ENCODE peak calls at places on chromosomes 6 and 20, in nine cellular contexts. B is GM04504; T is activated naive CD8-positive, alpha-beta T cell treated with anti-CD3 and anti-CD28 coated beads, Interleukin-2, amount 50 U/mL, for 24 hours; Z is stimulated activated naive B cell treated with anti-CD40 and anti-IgM and Interleukin-4, amounts not matched to agents 10 μg/mL and 1 μg/mL and 100 μg/mL, for 72 hours; I is GDM1; R is NCI-H748 treated with DMSO at 0.1 percent for 48 hours; E is head of caudate nucleus; D is stimulated activated CD8-positive, alpha-beta memory T cell treated with anti-CD3 and anti-CD28 coated beads, Interleukin-2, amount 100 ng/mL, for 48 hours; O is fibroblast of pulmonary artery. N is an unnamed sample.

GRCh38 chr20:47508228-47508752 is 6.6 kb downstream of the NCOA3 start:
- DNase-seq in D (no peak), E (no peak), I (no peak), T (no peak), B (no peak), Z (no peak), R (no peak), O (no peak), N (no peak)

GRCh38 chr6:81613606-81614005 is 138.9 kb downstream of the TENT5A start:
- DNase-seq in R (no peak), Z (no peak), B (peak; percentile 36), E (no peak), I (no peak), O (peak; percentile 84), D (no peak), T (no peak), N (no peak)

GRCh38 chr6:110885526-110885925 is 10.9 kb downstream of the AMD1 start:
- DNase-seq in I (no peak), B (no peak), O (no peak), T (no peak), Z (no peak), R (no peak), D (no peak), E (no peak), N (no peak)

GRCh38 chr6:166055801-166056200 is 111.8 kb downstream of the TBXT start:
- DNase-seq in E (no peak), Z (no peak), T (no peak), I (no peak), O (no peak), R (no peak), D (no peak), B (no peak), N (no peak)

GRCh38 chr6:155837474-155837873 is 381.8 kb upstream of the NOX3 start:
- DNase-seq in D (no peak), T (no peak), I (no peak), R (no peak), O (no peak), E (no peak), B (no peak), Z (no peak), N (no peak)

GRCh38 chr6:51098801-51099200 is 280.1 kb downstream of the TFAP2B start:
- DNase-seq in T (no peak), I (no peak), Z (no peak), D (no peak), R (no peak), O (no peak), E (no peak), B (no peak), N (no peak)

GRCh38 chr6:43695967-43696291 is 8.3 kb upstream of the MRPS18A start:
- DNase-seq in E (no peak), R (peak; percentile 89), I (no peak), B (no peak), T (no peak), Z (no peak), D (no peak), O (no peak), N (no peak)

GRCh38 chr6:139698526-139699182 is 324.2 kb upstream of the CITED2 start:
- DNase-seq in T (no peak), O (peak; percentile 41), Z (no peak), R (no peak), B (no peak), E (no peak), D (no peak), I (no peak), N (no peak)

GRCh38 chr6:99189823-99190721 is 159.4 kb downstream of the FAXC start:
- DNase-seq in Z (no peak), B (no peak), D (no peak), O (no peak), T (no peak), R (no peak), E (no peak), I (no peak), N (no peak)

GRCh38 chr20:24462461-24463010 is 6.9 kb upstream of the SYNDIG1 start:
- DNase-seq in O (no peak), Z (no peak), R (no peak), T (no peak), D (no peak), E (peak; percentile 85), B (no peak), I (no peak), N (peak; percentile 70)

N was measured in midbrain.